ENCODE peak calls at places on chromosome 21, in nine cellular contexts. One of them, this sample, is unnamed. For H3K27me3, the result is how much of the 10 kb centered on the place peaks cover.

GRCh38 chr21:30249936-30250335 is 32.8 kb downstream of the KRTAP24-1 start:
- DNase-seq in Panc1: no peak
- DNase-seq in CD8-positive, alpha-beta T cell: no peak
- DNase-seq in lower lobe of right lung: no peak
- DNase-seq in prostate gland: no peak
- DNase-seq in stomach: no peak
- DNase-seq in transverse colon: no peak
- DNase-seq in lung: no peak
- DNase-seq in heart left ventricle: no peak
- DNase-seq in this sample: no peak

GRCh38 chr21:30981403-30981802 is 56.9 kb downstream of the KRTAP19-8 start:
- DNase-seq in Panc1: no peak
- DNase-seq in CD8-positive, alpha-beta T cell: no peak
- DNase-seq in lower lobe of right lung: no peak
- DNase-seq in prostate gland: no peak
- DNase-seq in stomach: no peak
- DNase-seq in transverse colon: no peak
- DNase-seq in lung: no peak
- DNase-seq in heart left ventricle: peak
- DNase-seq in this sample: no peak

GRCh38 chr21:31198575-31198974 is 145.5 kb downstream of the TIAM1 start:
- DNase-seq in Panc1: peak
- DNase-seq in CD8-positive, alpha-beta T cell: no peak
- DNase-seq in lower lobe of right lung: no peak
- DNase-seq in prostate gland: peak
- DNase-seq in stomach: no peak
- DNase-seq in transverse colon: no peak
- DNase-seq in lung: no peak
- DNase-seq in heart left ventricle: no peak
- DNase-seq in this sample: no peak

GRCh38 chr21:15978158-15978805 is 248.5 kb downstream of the USP25 start:
- DNase-seq in Panc1: no peak
- DNase-seq in CD8-positive, alpha-beta T cell: no peak
- DNase-seq in lower lobe of right lung: no peak
- DNase-seq in prostate gland: peak
- DNase-seq in stomach: no peak
- DNase-seq in transverse colon: no peak
- DNase-seq in lung: no peak
- DNase-seq in heart left ventricle: no peak
- DNase-seq in this sample: no peak

GRCh38 chr21:26165331-26165730 is 5.2 kb downstream of the APP start:
- DNase-seq in Panc1: no peak
- DNase-seq in CD8-positive, alpha-beta T cell: no peak
- DNase-seq in lower lobe of right lung: no peak
- DNase-seq in prostate gland: no peak
- DNase-seq in stomach: no peak
- DNase-seq in transverse colon: no peak
- DNase-seq in lung: no peak
- DNase-seq in heart left ventricle: no peak
- DNase-seq in this sample: no peak

GRCh38 chr21:15735409-15735808 is 5.6 kb downstream of the USP25 start:
- DNase-seq in Panc1: no peak
- DNase-seq in CD8-positive, alpha-beta T cell: no peak
- DNase-seq in lower lobe of right lung: no peak
- DNase-seq in prostate gland: no peak
- DNase-seq in stomach: no peak
- DNase-seq in transverse colon: no peak
- DNase-seq in lung: no peak
- DNase-seq in heart left ventricle: no peak
- DNase-seq in this sample: no peak

GRCh38 chr21:29377266-29377665 is 78.5 kb downstream of the BACH1 start:
- DNase-seq in Panc1: no peak
- DNase-seq in CD8-positive, alpha-beta T cell: no peak
- DNase-seq in lower lobe of right lung: no peak
- DNase-seq in prostate gland: no peak
- DNase-seq in stomach: no peak
- DNase-seq in transverse colon: no peak
- DNase-seq in lung: no peak
- DNase-seq in heart left ventricle: no peak
- DNase-seq in this sample: no peak

GRCh38 chr21:18204931-18205330 is 39.7 kb upstream of the CHODL start:
- DNase-seq in Panc1: no peak
- DNase-seq in CD8-positive, alpha-beta T cell: no peak
- DNase-seq in lower lobe of right lung: no peak
- DNase-seq in prostate gland: no peak
- DNase-seq in stomach: no peak
- DNase-seq in transverse colon: no peak
- DNase-seq in lung: no peak
- DNase-seq in heart left ventricle: no peak
- DNase-seq in this sample: no peak

GRCh38 chr21:29121759-29122158 is 8.7 kb upstream of the MAP3K7CL start:
- DNase-seq in Panc1: no peak
- DNase-seq in CD8-positive, alpha-beta T cell: no peak
- DNase-seq in lower lobe of right lung: no peak
- DNase-seq in prostate gland: no peak
- DNase-seq in stomach: no peak
- DNase-seq in transverse colon: no peak
- DNase-seq in lung: no peak
- DNase-seq in heart left ventricle: no peak
- DNase-seq in this sample: no peak

GRCh38 chr21:28781602-28782274 is 210.9 kb downstream of the LTN1 start:
- DNase-seq in Panc1: no peak
- DNase-seq in CD8-positive, alpha-beta T cell: no peak
- DNase-seq in lower lobe of right lung: no peak
- DNase-seq in prostate gland: no peak
- DNase-seq in stomach: no peak
- DNase-seq in transverse colon: no peak
- DNase-seq in lung: no peak
- DNase-seq in heart left ventricle: no peak
- DNase-seq in this sample: no peak

GRCh38 chr21:25273945-25274344 is 333.3 kb downstream of the MRPL39 start:
- DNase-seq in Panc1: no peak
- DNase-seq in CD8-positive, alpha-beta T cell: no peak
- DNase-seq in lower lobe of right lung: no peak
- DNase-seq in prostate gland: no peak
- DNase-seq in stomach: no peak
- DNase-seq in transverse colon: no peak
- DNase-seq in lung: no peak
- DNase-seq in heart left ventricle: no peak
- DNase-seq in this sample: no peak

GRCh38 chr21:16310191-16310590 is 580.4 kb downstream of the USP25 start:
- DNase-seq in Panc1: no peak
- DNase-seq in CD8-positive, alpha-beta T cell: no peak
- DNase-seq in lower lobe of right lung: no peak
- DNase-seq in prostate gland: no peak
- DNase-seq in stomach: no peak
- DNase-seq in transverse colon: no peak
- DNase-seq in lung: no peak
- DNase-seq in heart left ventricle: no peak
- DNase-seq in this sample: no peak

GRCh38 chr21:16476056-16476850 is 746.5 kb downstream of the USP25 start:
- DNase-seq in Panc1: no peak
- DNase-seq in CD8-positive, alpha-beta T cell: no peak
- DNase-seq in lower lobe of right lung: no peak
- DNase-seq in prostate gland: no peak
- DNase-seq in stomach: no peak
- DNase-seq in transverse colon: no peak
- DNase-seq in lung: no peak
- DNase-seq in heart left ventricle: no peak
- DNase-seq in this sample: no peak

GRCh38 chr21:26844258-26845065 is 747 bp downstream of the ADAMTS1 start:
- DNase-seq in Panc1: no peak
- DNase-seq in CD8-positive, alpha-beta T cell: no peak
- DNase-seq in lower lobe of right lung: peak
- DNase-seq in prostate gland: peak
- DNase-seq in stomach: no peak
- DNase-seq in transverse colon: no peak
- DNase-seq in lung: no peak
- DNase-seq in heart left ventricle: peak
- DNase-seq in this sample: peak

GRCh38 chr21:29638138-29638537 is 301.7 kb downstream of the GRIK1 start:
- DNase-seq in Panc1: no peak
- DNase-seq in CD8-positive, alpha-beta T cell: no peak
- DNase-seq in lower lobe of right lung: no peak
- DNase-seq in prostate gland: no peak
- DNase-seq in stomach: no peak
- DNase-seq in transverse colon: no peak
- DNase-seq in lung: no peak
- DNase-seq in heart left ventricle: no peak
- DNase-seq in this sample: no peak

GRCh38 chr21:33362044-33362555 is 37.3 kb downstream of the IFNAR1 start:
- DNase-seq in Panc1: no peak
- DNase-seq in CD8-positive, alpha-beta T cell: peak
- DNase-seq in lower lobe of right lung: no peak
- DNase-seq in prostate gland: peak
- DNase-seq in stomach: peak
- DNase-seq in transverse colon: peak
- DNase-seq in lung: peak
- DNase-seq in heart left ventricle: no peak
- DNase-seq in this sample: peak

GRCh38 chr21:18245493-18245967 is 897 bp downstream of the CHODL start:
- DNase-seq in Panc1: no peak
- DNase-seq in CD8-positive, alpha-beta T cell: no peak
- DNase-seq in lower lobe of right lung: no peak
- DNase-seq in prostate gland: no peak
- DNase-seq in stomach: no peak
- DNase-seq in transverse colon: no peak
- DNase-seq in lung: no peak
- DNase-seq in heart left ventricle: no peak
- DNase-seq in this sample: no peak

GRCh38 chr21:40466893-40467483 is 380.0 kb downstream of the DSCAM start:
- DNase-seq in Panc1: peak
- DNase-seq in CD8-positive, alpha-beta T cell: no peak
- DNase-seq in lower lobe of right lung: no peak
- DNase-seq in prostate gland: peak
- DNase-seq in stomach: no peak
- DNase-seq in transverse colon: no peak
- DNase-seq in lung: no peak
- DNase-seq in heart left ventricle: no peak
- DNase-seq in this sample: peak

GRCh38 chr21:40146201-40146890 is 279.1 kb downstream of the PCP4 start:
- DNase-seq in Panc1: no peak
- DNase-seq in CD8-positive, alpha-beta T cell: no peak
- DNase-seq in lower lobe of right lung: no peak
- DNase-seq in prostate gland: no peak
- DNase-seq in stomach: no peak
- DNase-seq in transverse colon: no peak
- DNase-seq in lung: no peak
- DNase-seq in heart left ventricle: no peak
- DNase-seq in this sample: no peak

GRCh38 chr21:25635310-25635709 is 3.7 kb upstream of the JAM2 start:
- DNase-seq in Panc1: no peak
- DNase-seq in CD8-positive, alpha-beta T cell: no peak
- DNase-seq in lower lobe of right lung: no peak
- DNase-seq in prostate gland: no peak
- DNase-seq in stomach: no peak
- DNase-seq in transverse colon: no peak
- DNase-seq in lung: no peak
- DNase-seq in heart left ventricle: no peak
- DNase-seq in this sample: no peak

GRCh38 chr21:20302084-20302483 is 696.1 kb upstream of the NCAM2 start:
- DNase-seq in Panc1: no peak
- DNase-seq in CD8-positive, alpha-beta T cell: no peak
- DNase-seq in lower lobe of right lung: no peak
- DNase-seq in prostate gland: no peak
- DNase-seq in stomach: no peak
- DNase-seq in transverse colon: no peak
- DNase-seq in lung: no peak
- DNase-seq in heart left ventricle: no peak
- DNase-seq in this sample: no peak

GRCh38 chr21:32306021-32306780 is 7.5 kb downstream of the MRAP start:
- DNase-seq in Panc1: no peak
- DNase-seq in CD8-positive, alpha-beta T cell: no peak
- DNase-seq in lower lobe of right lung: no peak
- DNase-seq in prostate gland: no peak
- DNase-seq in stomach: no peak
- DNase-seq in transverse colon: no peak
- DNase-seq in lung: no peak
- DNase-seq in heart left ventricle: no peak
- DNase-seq in this sample: no peak
- TF ChIP-seq CTCF in Panc1: no peak
- TF ChIP-seq CTCF in CD8-positive, alpha-beta T cell: no peak
- TF ChIP-seq CTCF in lower lobe of right lung: no peak
- TF ChIP-seq CTCF in prostate gland: no peak
- TF ChIP-seq CTCF in stomach: no peak
- TF ChIP-seq CTCF in transverse colon: no peak
- TF ChIP-seq CTCF in lung: no peak
- TF ChIP-seq CTCF in heart left ventricle: peak
- TF ChIP-seq CTCF in this sample: no peak

GRCh38 chr21:34973685-34974084 is 75.4 kb downstream of the RUNX1 start:
- DNase-seq in Panc1: no peak
- DNase-seq in CD8-positive, alpha-beta T cell: no peak
- DNase-seq in lower lobe of right lung: no peak
- DNase-seq in prostate gland: no peak
- DNase-seq in stomach: no peak
- DNase-seq in transverse colon: no peak
- DNase-seq in lung: no peak
- DNase-seq in heart left ventricle: no peak
- DNase-seq in this sample: no peak
- H3K27ac ChIP-seq in Panc1: no peak
- H3K27ac ChIP-seq in CD8-positive, alpha-beta T cell: peak
- H3K27ac ChIP-seq in lower lobe of right lung: no peak
- H3K27ac ChIP-seq in prostate gland: no peak
- H3K27ac ChIP-seq in stomach: no peak
- H3K27ac ChIP-seq in transverse colon: no peak
- H3K27ac ChIP-seq in lung: no peak
- H3K27ac ChIP-seq in heart left ventricle: no peak
- H3K27ac ChIP-seq in this sample: no peak

DNA sequence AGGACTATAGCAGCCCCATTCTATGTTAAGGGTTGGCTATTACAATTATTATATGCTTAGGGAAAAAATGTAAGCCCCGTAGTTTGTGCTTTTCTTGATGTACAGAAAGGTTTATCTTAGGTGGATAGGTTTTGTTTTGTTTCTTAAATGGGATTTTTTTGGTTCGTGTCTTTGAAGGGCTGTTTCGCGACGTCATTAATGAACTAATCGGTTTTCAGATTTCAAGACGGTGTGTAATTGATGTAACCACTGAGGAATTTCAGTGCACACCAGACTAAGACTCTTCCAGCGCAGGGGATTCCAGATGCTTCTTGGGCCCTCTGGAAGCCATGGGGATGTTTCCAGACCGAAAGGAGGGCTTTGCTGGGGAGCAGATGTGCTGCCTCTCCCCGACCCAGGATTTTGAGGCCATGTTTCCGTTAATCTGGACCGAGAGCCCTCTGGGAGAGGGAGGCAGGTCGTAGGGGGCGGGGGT is 4.8 kb upstream of the SIM2 start:
- DNase-seq in Panc1: no peak
- DNase-seq in CD8-positive, alpha-beta T cell: no peak
- DNase-seq in lower lobe of right lung: no peak
- DNase-seq in prostate gland: no peak
- DNase-seq in stomach: no peak
- DNase-seq in transverse colon: no peak
- DNase-seq in lung: no peak
- DNase-seq in heart left ventricle: no peak
- DNase-seq in this sample: no peak
- H3K27me3 ChIP-seq in Panc1: under half
- H3K27me3 ChIP-seq in CD8-positive, alpha-beta T cell: half or more
- H3K27me3 ChIP-seq in lower lobe of right lung: half or more
- H3K27me3 ChIP-seq in prostate gland: under half
- H3K27me3 ChIP-seq in stomach: under half
- H3K27me3 ChIP-seq in transverse colon: half or more
- H3K27me3 ChIP-seq in lung: under half
- H3K27me3 ChIP-seq in heart left ventricle: half or more
- H3K27me3 ChIP-seq in this sample: under half

GRCh38 chr21:41745971-41746743 is 20.7 kb downstream of the RIPK4 start:
- DNase-seq in Panc1: no peak
- DNase-seq in CD8-positive, alpha-beta T cell: no peak
- DNase-seq in lower lobe of right lung: no peak
- DNase-seq in prostate gland: no peak
- DNase-seq in stomach: no peak
- DNase-seq in transverse colon: no peak
- DNase-seq in lung: no peak
- DNase-seq in heart left ventricle: no peak
- DNase-seq in this sample: no peak
- TF ChIP-seq CTCF in Panc1: no peak
- TF ChIP-seq CTCF in CD8-positive, alpha-beta T cell: no peak
- TF ChIP-seq CTCF in lower lobe of right lung: no peak
- TF ChIP-seq CTCF in prostate gland: no peak
- TF ChIP-seq CTCF in stomach: no peak
- TF ChIP-seq CTCF in transverse colon: no peak
- TF ChIP-seq CTCF in lung: no peak
- TF ChIP-seq CTCF in heart left ventricle: no peak
- TF ChIP-seq CTCF in this sample: no peak

This sample was measured in body of pancreas.